ENCODE peak calls at places on chromosomes 13 and 19, in seven cellular contexts. M is AG09309, G is amniotic epithelial cell, X is stomach, K is putamen, Y is choroid plexus epithelial cell, W is cardiac fibroblast. E is an unnamed sample.
A peak's percentile ranks its signal among the peaks of the same experiment; 100 is the strongest.

GRCh38 chr19:11887618-11888531 is at the start of gene ZNF69:
- DNase-seq in M (no peak), G (peak; percentile 67), X (peak; percentile 93), K (peak; percentile 73), Y (peak; percentile 75), W (peak; percentile 56), E (peak; percentile 54)

GRCh38 chr13:54637377-54637776 is 1608.8 kb downstream of the OLFM4 start:
- DNase-seq in M (no peak), G (peak; percentile 30), X (no peak), K (no peak), Y (peak; percentile 13), W (peak; percentile 13), E (peak; percentile 22)

GRCh38 chr13:34153428-34154180 is 335.7 kb downstream of the RFC3 start:
- DNase-seq in M (no peak), G (peak; percentile 66), X (peak; percentile 35), K (no peak), Y (no peak), W (no peak), E (no peak)

GRCh38 chr13:101018720-101019119 is 344.1 kb upstream of the TMTC4 start:
- DNase-seq in M (no peak), G (peak; percentile 83), X (no peak), K (no peak), Y (peak; percentile 25), W (peak; percentile 54), E (no peak)

GRCh38 chr13:98429977-98430785 is 146.7 kb downstream of the STK24 start:
- DNase-seq in M (no peak), G (peak; percentile 60), X (no peak), K (no peak), Y (peak; percentile 66), W (no peak), E (no peak)

GRCh38 chr13:40613192-40613818 is 53.1 kb downstream of the FOXO1 start:
- DNase-seq in M (no peak), G (no peak), X (peak; percentile 56), K (no peak), Y (no peak), W (no peak), E (no peak)

GRCh38 chr13:94997126-94997525 is 284.8 kb upstream of the SOX21 start:
- DNase-seq in M (no peak), G (peak; percentile 11), X (no peak), K (no peak), Y (no peak), W (peak; percentile 31), E (no peak)

GRCh38 chr13:23549724-23550123 is 20.5 kb upstream of the TNFRSF19 start:
- DNase-seq in M (no peak), G (no peak), X (no peak), K (no peak), Y (no peak), W (no peak), E (no peak)

GRCh38 chr13:51125495-51126226 is 14.6 kb upstream of the C13orf42 start:
- DNase-seq in M (peak; percentile 17), G (peak; percentile 57), X (peak; percentile 53), K (peak; percentile 16), Y (peak; percentile 79), W (peak; percentile 71), E (peak; percentile 96)

GRCh38 chr13:76822691-76823267 is 63.4 kb downstream of the KCTD12 start:
- DNase-seq in M (peak; percentile 46), G (peak; percentile 70), X (no peak), K (no peak), Y (peak; percentile 74), W (peak; percentile 77), E (peak; percentile 30)

GRCh38 chr13:110897521-110897920 is 17.3 kb downstream of the ANKRD10 start:
- DNase-seq in M (no peak), G (no peak), X (no peak), K (no peak), Y (no peak), W (no peak), E (no peak)

GRCh38 chr19:14019100-14019499 is 8.8 kb upstream of the RLN3 start:
- DNase-seq in M (no peak), G (no peak), X (no peak), K (no peak), Y (no peak), W (no peak), E (no peak)

GRCh38 chr19:1855040-1855827 is 7.0 kb upstream of the REXO1 start:
- DNase-seq in M (no peak), G (peak; percentile 67), X (peak; percentile 94), K (no peak), Y (peak; percentile 82), W (peak; percentile 90), E (peak; percentile 87)

E was measured in NCI-H526.